ENCODE peak calls at places on chromosome 13, in seven cellular contexts. P is stomach, V is K562, S is transverse colon, F is endothelial cell of umbilical vein, B is HCT116, Z is breast epithelium. C is an unnamed sample.

GRCh38 chr13:51328488-51328887 is 11.0 kb upstream of the SERPINE3 start:
- DNase-seq in V (no peak), S (no peak), B (no peak), F (no peak), Z (no peak), P (no peak), C (no peak)

GRCh38 chr13:61695147-61695546 is 279.5 kb upstream of the PCDH20 start:
- DNase-seq in F (no peak), B (peak; percentile 4), Z (no peak), S (no peak), P (no peak), V (no peak), C (no peak)

GRCh38 chr13:31172001-31172400 is 10.3 kb upstream of the HSPH1 start:
- DNase-seq in B (no peak), Z (no peak), S (no peak), V (no peak), P (no peak), F (peak; percentile 14), C (no peak)

GRCh38 chr13:114079601-114080536 is 52.6 kb downstream of the RASA3 start:
- DNase-seq in S (peak; percentile 5), V (no peak), Z (no peak), B (no peak), F (no peak), P (no peak), C (no peak)

GRCh38 chr13:112457485-112457884 is 81.3 kb downstream of the SPACA7 start:
- DNase-seq in B (no peak), S (no peak), Z (no peak), V (no peak), F (no peak), P (no peak), C (peak; percentile 85)

GRCh38 chr13:51912091-51912490 is 50.3 kb downstream of the CCDC70 start:
- DNase-seq in V (no peak), S (no peak), P (peak; percentile 50), B (no peak), Z (peak; percentile 28), F (no peak), C (peak; percentile 72)

GRCh38 chr13:56909896-56910600 is 230.7 kb upstream of the PRR20A start:
- DNase-seq in P (no peak), V (no peak), F (no peak), B (no peak), Z (no peak), S (no peak), C (no peak)

GRCh38 chr13:108494991-108495661 is 134.3 kb upstream of the MYO16 start:
- DNase-seq in P (no peak), Z (no peak), S (no peak), F (no peak), B (no peak), V (peak; percentile 6), C (no peak)

GRCh38 chr13:20495087-20496023 is 30.3 kb downstream of the CRYL1 start:
- DNase-seq in V (peak; percentile 57), B (peak; percentile 50), Z (peak; percentile 43), S (peak; percentile 73), F (peak; percentile 76), P (peak; percentile 65), C (no peak)

GRCh38 chr13:80121038-80121437 is 219.9 kb downstream of the SPRY2 start:
- DNase-seq in Z (no peak), F (no peak), S (no peak), V (no peak), P (no peak), B (no peak), C (no peak)

GRCh38 chr13:20828540-20829364 is 55.0 kb upstream of the EEF1AKMT1 start:
- DNase-seq in P (no peak), F (peak; percentile 71), S (peak; percentile 12), Z (no peak), V (peak; percentile 47), B (peak; percentile 26), C (no peak)

GRCh38 chr13:111215081-111216047 is 100.3 kb downstream of the ARHGEF7 start:
- DNase-seq in V (no peak), S (no peak), B (no peak), P (no peak), Z (no peak), F (no peak), C (no peak)

GRCh38 chr13:48726711-48727110 is 73.0 kb downstream of the CYSLTR2 start:
- DNase-seq in P (no peak), S (no peak), B (no peak), F (no peak), Z (no peak), V (no peak), C (no peak)

GRCh38 chr13:95124959-95125358 is 176.3 kb downstream of the ABCC4 start:
- DNase-seq in F (no peak), P (no peak), Z (no peak), V (no peak), B (no peak), S (no peak), C (no peak)

GRCh38 chr13:73633817-73634449 is 500.3 kb downstream of the KLF12 start:
- DNase-seq in S (no peak), Z (no peak), P (no peak), F (no peak), V (no peak), B (no peak), C (no peak)

GRCh38 chr13:29621841-29622240 is 26.4 kb upstream of the SLC7A1 start:
- DNase-seq in B (no peak), F (no peak), V (no peak), Z (no peak), S (no peak), P (no peak), C (no peak)

GRCh38 chr13:51225034-51225433 is 2.8 kb downstream of the FAM124A start:
- DNase-seq in V (no peak), F (no peak), P (no peak), Z (no peak), S (no peak), B (no peak), C (no peak)

GRCh38 chr13:98273824-98274786 is 97.0 kb upstream of the RNF113B start:
- DNase-seq in B (no peak), V (no peak), Z (no peak), S (no peak), F (no peak), P (no peak), C (no peak)

GRCh38 chr13:18921063-18921462 is 260.6 kb downstream of the TUBA3C start:
- DNase-seq in F (no peak), S (no peak), P (no peak), B (no peak), Z (no peak), V (peak; percentile 84), C (no peak)

GRCh38 chr13:68810660-68811059 is 1297.0 kb upstream of the ATXN8OS start:
- DNase-seq in Z (no peak), F (no peak), S (no peak), V (peak; percentile 5), B (no peak), P (no peak), C (no peak)

GRCh38 chr13:111058796-111059506 is 56.2 kb upstream of the ARHGEF7 start:
- DNase-seq in S (no peak), B (no peak), F (no peak), Z (no peak), P (no peak), V (no peak), C (no peak)

GRCh38 chr13:41428155-41428554 is 29.2 kb upstream of the RGCC start:
- DNase-seq in Z (no peak), B (no peak), F (no peak), S (no peak), P (no peak), V (no peak), C (no peak)

GRCh38 chr13:97875911-97876310 is 77.6 kb upstream of the IPO5 start:
- DNase-seq in S (no peak), Z (no peak), P (no peak), B (no peak), F (no peak), V (no peak), C (no peak)

GRCh38 chr13:97976551-97977375 is 23.3 kb downstream of the IPO5 start:
- DNase-seq in V (peak; percentile 18), P (no peak), S (peak; percentile 16), B (no peak), F (no peak), Z (no peak), C (no peak)

DNA sequence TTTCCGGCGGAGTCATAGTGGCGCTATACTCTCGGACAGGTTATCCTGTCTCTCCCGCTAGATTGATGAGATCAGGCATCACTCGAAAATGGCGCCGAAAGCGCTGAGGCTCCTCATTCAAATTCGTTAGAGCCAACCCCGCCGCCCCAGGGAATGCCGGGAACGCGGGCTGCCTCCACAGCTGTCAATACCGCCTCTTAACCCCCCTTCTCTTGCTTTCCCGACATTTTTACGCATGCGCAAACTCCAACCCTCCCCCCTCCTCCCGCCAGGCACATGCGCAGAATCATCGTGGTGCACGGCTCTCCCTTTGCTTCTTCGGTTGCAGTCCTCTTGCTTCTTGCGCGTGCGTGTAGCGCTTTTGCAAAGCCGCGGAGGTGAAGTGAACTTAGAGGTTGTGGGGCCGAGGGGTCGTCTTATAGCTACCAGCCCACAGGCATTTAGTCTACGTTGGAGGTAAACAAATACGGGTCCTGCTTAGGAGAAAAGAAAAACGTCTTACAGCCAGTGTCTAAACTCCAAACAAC is 66.7 kb downstream of the KCNRG start:
- DNase-seq in P (peak; percentile 98), V (peak; percentile 97), F (peak; percentile 100), S (peak; percentile 99), B (peak; percentile 98), Z (peak; percentile 98), C (peak; percentile 99)
- TF ChIP-seq POLR2AphosphoS5 in P (peak; percentile 88), V (peak; percentile 38), F (peak; percentile 43), S (peak; percentile 74), B (peak; percentile 60), Z (peak; percentile 54), C (peak; percentile 97)

GRCh38 chr13:32731576-32731975 is 145.3 kb downstream of the PDS5B start:
- DNase-seq in P (no peak), F (peak; percentile 71), V (no peak), B (no peak), Z (no peak), S (no peak), C (no peak)
- TF ChIP-seq POLR2A in P (no peak), F (no peak), V (no peak), B (no peak), Z (no peak), S (no peak), C (no peak)

GRCh38 chr13:45849408-45849807 is 2.1 kb downstream of the SIAH3 start:
- DNase-seq in V (no peak), B (no peak), Z (no peak), P (no peak), S (no peak), F (no peak), C (no peak)

GRCh38 chr13:45846681-45847080 is 4.9 kb downstream of the SIAH3 start:
- DNase-seq in Z (no peak), P (no peak), F (no peak), V (no peak), S (no peak), B (no peak), C (no peak)

GRCh38 chr13:45851171-45851889 is at the start of gene SIAH3:
- DNase-seq in P (no peak), S (no peak), V (no peak), F (peak; percentile 24), B (no peak), Z (no peak), C (no peak)

GRCh38 chr13:45847554-45848224 is 3.9 kb downstream of the SIAH3 start:
- DNase-seq in F (peak; percentile 78), V (peak; percentile 8), B (no peak), Z (no peak), P (peak; percentile 26), S (peak; percentile 18), C (no peak)

GRCh38 chr13:45850020-45850613 is 1.4 kb downstream of the SIAH3 start:
- DNase-seq in F (no peak), S (no peak), P (no peak), V (no peak), Z (no peak), B (no peak), C (no peak)
- H3K4me3 ChIP-seq in F (no peak overlapping the region), S (no peak overlapping the region), P (peak overlapping the region; percentile 39), V (no peak overlapping the region), Z (no peak overlapping the region), B (no peak overlapping the region), C (no peak overlapping the region)

GRCh38 chr13:77429320-77430142 is 102.6 kb upstream of the MYCBP2 start:
- DNase-seq in P (no peak), Z (no peak), F (no peak), V (no peak), B (no peak), S (no peak), C (no peak)
- TF ChIP-seq POLR2AphosphoS5 in P (no peak), Z (no peak), F (no peak), V (no peak), B (no peak), S (no peak), C (no peak)

C was measured in vagina.